ENCODE peak calls at places on chromosome 9, in four cellular contexts. A, N, P and S are unnamed samples.

GRCh38 chr9:78519786-78520185 is 222.9 kb downstream of the PSAT1 start:
- DNase-seq in A (no peak), N (no peak), P (no peak), S (no peak)

GRCh38 chr9:109014267-109015025 is 1.1 kb upstream of the CTNNAL1 start:
- DNase-seq in A (no peak), N (no peak), P (no peak), S (peak)

GRCh38 chr9:92191801-92192200 is 76.6 kb upstream of the SPTLC1 start:
- DNase-seq in A (no peak), N (no peak), P (no peak), S (no peak)

GRCh38 chr9:20224756-20225155 is 397.5 kb downstream of the MLLT3 start:
- DNase-seq in A (no peak), N (no peak), P (peak), S (no peak)

GRCh38 chr9:136280535-136281315 is 23.2 kb downstream of the CCDC187 start:
- DNase-seq in A (no peak), N (no peak), P (no peak), S (no peak)

GRCh38 chr9:81476808-81477207 is 212.5 kb downstream of the TLE1 start:
- DNase-seq in A (no peak), N (no peak), P (no peak), S (no peak)

GRCh38 chr9:81687521-81688261 is 1.7 kb downstream of the TLE1 start:
- DNase-seq in A (peak), N (peak), P (peak), S (no peak)

GRCh38 chr9:3321186-3321585 is 204.6 kb downstream of the RFX3 start:
- DNase-seq in A (no peak), N (no peak), P (no peak), S (no peak)

GRCh38 chr9:37292896-37293295 is 129.6 kb upstream of the GRHPR start:
- DNase-seq in A (no peak), N (no peak), P (no peak), S (no peak)

GRCh38 chr9:88721028-88721427 is 186.1 kb downstream of the NXNL2 start:
- DNase-seq in A (no peak), N (no peak), P (no peak), S (no peak)

GRCh38 chr9:136957901-136958300 is 5.8 kb downstream of the LCN12 start:
- DNase-seq in A (no peak), N (no peak), P (no peak), S (no peak)

GRCh38 chr9:131656356-131657030 is 83.4 kb downstream of the RAPGEF1 start:
- DNase-seq in A (no peak), N (no peak), P (no peak), S (peak)

GRCh38 chr9:79701651-79702050 is 129.9 kb downstream of the TLE4 start:
- DNase-seq in A (no peak), N (no peak), P (no peak), S (no peak)

GRCh38 chr9:91847576-91847975 is 102.5 kb downstream of the ROR2 start:
- DNase-seq in A (no peak), N (no peak), P (no peak), S (no peak)

GRCh38 chr9:105064248-105065118 is 136.5 kb upstream of the ABCA1 start:
- DNase-seq in A (peak), N (peak), P (peak), S (no peak)

GRCh38 chr9:115398313-115398650 is 280.3 kb upstream of the TNC start:
- DNase-seq in A (no peak), N (no peak), P (no peak), S (no peak)

GRCh38 chr9:71249729-71250317 is 128.4 kb upstream of the TRPM3 start:
- DNase-seq in A (peak), N (peak), P (peak), S (peak)

GRCh38 chr9:131738838-131739191 is 1.1 kb downstream of the RAPGEF1 start:
- DNase-seq in A (peak), N (peak), P (no peak), S (no peak)

GRCh38 chr9:93134018-93134739 is at the start of gene NINJ1:
- DNase-seq in A (peak), N (peak), P (peak), S (peak)

GRCh38 chr9:85741112-85741874 is 461 bp downstream of the AGTPBP1 start:
- DNase-seq in A (no peak), N (peak), P (no peak), S (peak)